ENCODE peak calls at places on chromosomes 2 and 18, in six cellular contexts. One of them, this sample, is unnamed.

GRCh38 chr2:144412727-144413126 is 107.2 kb downstream of the ZEB2 start:
- DNase-seq in GM23248: peak; percentile 38
- DNase-seq in mammary epithelial cell: no peak
- DNase-seq in neural progenitor cell: no peak
- DNase-seq in fibroblast of lung: peak; percentile 66
- DNase-seq in GM23338: no peak
- DNase-seq in this sample: no peak

GRCh38 chr2:643334-643733 is 33.9 kb downstream of the TMEM18 start:
- DNase-seq in GM23248: no peak
- DNase-seq in mammary epithelial cell: no peak
- DNase-seq in neural progenitor cell: no peak
- DNase-seq in fibroblast of lung: no peak
- DNase-seq in GM23338: no peak
- DNase-seq in this sample: no peak

GRCh38 chr18:75915941-75916640 is 488.6 kb upstream of the SMIM21 start:
- DNase-seq in GM23248: no peak
- DNase-seq in mammary epithelial cell: no peak
- DNase-seq in neural progenitor cell: peak; percentile 96
- DNase-seq in fibroblast of lung: no peak
- DNase-seq in GM23338: peak; percentile 89
- DNase-seq in this sample: no peak

GRCh38 chr18:2898131-2898640 is 51.4 kb downstream of the EMILIN2 start:
- DNase-seq in GM23248: peak; percentile 82
- DNase-seq in mammary epithelial cell: peak; percentile 48
- DNase-seq in neural progenitor cell: no peak
- DNase-seq in fibroblast of lung: no peak
- DNase-seq in GM23338: no peak
- DNase-seq in this sample: no peak

GRCh38 chr2:223027442-223027841 is 24.5 kb upstream of the KCNE4 start:
- DNase-seq in GM23248: peak; percentile 81
- DNase-seq in mammary epithelial cell: peak; percentile 70
- DNase-seq in neural progenitor cell: no peak
- DNase-seq in fibroblast of lung: peak; percentile 54
- DNase-seq in GM23338: no peak
- DNase-seq in this sample: peak; percentile 23

GRCh38 chr2:140063356-140063755 is 1283.2 kb upstream of the NXPH2 start:
- DNase-seq in GM23248: no peak
- DNase-seq in mammary epithelial cell: no peak
- DNase-seq in neural progenitor cell: no peak
- DNase-seq in fibroblast of lung: peak; percentile 69
- DNase-seq in GM23338: no peak
- DNase-seq in this sample: no peak

GRCh38 chr2:112154246-112155110 is 16.3 kb downstream of the FBLN7 start:
- DNase-seq in GM23248: no peak
- DNase-seq in mammary epithelial cell: no peak
- DNase-seq in neural progenitor cell: no peak
- DNase-seq in fibroblast of lung: no peak
- DNase-seq in GM23338: no peak
- DNase-seq in this sample: no peak

GRCh38 chr18:80210312-80211083 is 36.8 kb downstream of the PARD6G start:
- DNase-seq in GM23248: no peak
- DNase-seq in mammary epithelial cell: peak; percentile 79
- DNase-seq in neural progenitor cell: no peak
- DNase-seq in fibroblast of lung: peak; percentile 22
- DNase-seq in GM23338: no peak
- DNase-seq in this sample: no peak

GRCh38 chr2:124343827-124344498 is 318.9 kb downstream of the CNTNAP5 start:
- DNase-seq in GM23248: no peak
- DNase-seq in mammary epithelial cell: no peak
- DNase-seq in neural progenitor cell: no peak
- DNase-seq in fibroblast of lung: no peak
- DNase-seq in GM23338: no peak
- DNase-seq in this sample: no peak

GRCh38 chr18:24402209-24402785 is 4.7 kb upstream of the OSBPL1A start:
- DNase-seq in GM23248: no peak
- DNase-seq in mammary epithelial cell: no peak
- DNase-seq in neural progenitor cell: no peak
- DNase-seq in fibroblast of lung: no peak
- DNase-seq in GM23338: peak; percentile 70
- DNase-seq in this sample: no peak

GRCh38 chr2:207833265-207833751 is 63.6 kb upstream of the FZD5 start:
- DNase-seq in GM23248: peak; percentile 21
- DNase-seq in mammary epithelial cell: peak; percentile 35
- DNase-seq in neural progenitor cell: no peak
- DNase-seq in fibroblast of lung: no peak
- DNase-seq in GM23338: no peak
- DNase-seq in this sample: no peak

GRCh38 chr2:163602196-163602595 is 133.6 kb downstream of the FIGN start:
- DNase-seq in GM23248: no peak
- DNase-seq in mammary epithelial cell: no peak
- DNase-seq in neural progenitor cell: peak; percentile 12
- DNase-seq in fibroblast of lung: no peak
- DNase-seq in GM23338: no peak
- DNase-seq in this sample: no peak

GRCh38 chr2:163607630-163608029 is 128.2 kb downstream of the FIGN start:
- DNase-seq in GM23248: no peak
- DNase-seq in mammary epithelial cell: no peak
- DNase-seq in neural progenitor cell: no peak
- DNase-seq in fibroblast of lung: no peak
- DNase-seq in GM23338: no peak
- DNase-seq in this sample: no peak

GRCh38 chr2:163601377-163601776 is 134.4 kb downstream of the FIGN start:
- DNase-seq in GM23248: no peak
- DNase-seq in mammary epithelial cell: peak; percentile 52
- DNase-seq in neural progenitor cell: peak; percentile 55
- DNase-seq in fibroblast of lung: peak; percentile 28
- DNase-seq in GM23338: peak; percentile 55
- DNase-seq in this sample: no peak

GRCh38 chr2:163606878-163607277 is 128.9 kb downstream of the FIGN start:
- DNase-seq in GM23248: no peak
- DNase-seq in mammary epithelial cell: no peak
- DNase-seq in neural progenitor cell: no peak
- DNase-seq in fibroblast of lung: no peak
- DNase-seq in GM23338: no peak
- DNase-seq in this sample: no peak

DNA sequence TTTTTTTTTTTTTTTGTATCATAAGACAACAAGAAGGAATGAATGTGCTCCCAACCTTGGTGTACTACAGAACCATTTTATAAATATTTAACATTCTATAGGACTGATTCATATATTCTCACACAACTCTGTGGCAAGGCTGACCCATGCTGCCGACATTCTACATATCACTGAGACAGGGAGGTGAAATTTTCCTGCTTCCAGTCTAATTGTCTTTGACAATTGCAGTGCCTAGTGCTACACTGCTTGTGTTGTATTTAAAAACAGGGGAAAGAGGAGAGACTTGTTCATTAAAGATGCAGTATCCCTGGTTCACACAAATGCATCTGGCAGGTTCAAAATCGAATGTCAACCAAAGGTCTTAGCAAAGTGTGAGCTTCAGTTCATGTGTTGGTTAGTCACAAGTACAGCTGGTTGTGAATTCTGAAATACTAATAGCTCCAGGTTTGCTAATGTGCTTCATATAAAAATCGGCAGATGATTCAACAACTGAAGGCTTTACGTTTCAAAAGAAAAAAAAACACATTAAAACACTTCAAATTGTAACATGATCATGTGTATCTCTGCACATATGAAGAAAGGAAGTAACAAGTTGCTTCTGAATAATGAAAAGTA is 130.8 kb downstream of the FIGN start:
- DNase-seq in GM23248: peak; percentile 59
- DNase-seq in mammary epithelial cell: peak; percentile 42
- DNase-seq in neural progenitor cell: no peak
- DNase-seq in fibroblast of lung: peak; percentile 58
- DNase-seq in GM23338: no peak
- DNase-seq in this sample: no peak
- TF ChIP-seq EZH2 in GM23248: no peak
- TF ChIP-seq EZH2 in mammary epithelial cell: no peak
- TF ChIP-seq EZH2 in neural progenitor cell: no peak
- TF ChIP-seq EZH2 in fibroblast of lung: no peak
- TF ChIP-seq EZH2 in GM23338: no peak
- TF ChIP-seq EZH2 in this sample: no peak

GRCh38 chr2:156635646-156636045 is 199.5 kb downstream of the GPD2 start:
- DNase-seq in GM23248: no peak
- DNase-seq in mammary epithelial cell: no peak
- DNase-seq in neural progenitor cell: no peak
- DNase-seq in fibroblast of lung: no peak
- DNase-seq in GM23338: peak; percentile 52
- DNase-seq in this sample: no peak
- TF ChIP-seq EZH2 in GM23248: no peak
- TF ChIP-seq EZH2 in mammary epithelial cell: no peak
- TF ChIP-seq EZH2 in neural progenitor cell: no peak
- TF ChIP-seq EZH2 in fibroblast of lung: no peak
- TF ChIP-seq EZH2 in GM23338: no peak
- TF ChIP-seq EZH2 in this sample: no peak

GRCh38 chr18:57438669-57439616 is 3.8 kb downstream of the ONECUT2 start:
- DNase-seq in GM23248: no peak
- DNase-seq in mammary epithelial cell: no peak
- DNase-seq in neural progenitor cell: peak; percentile 46
- DNase-seq in fibroblast of lung: no peak
- DNase-seq in GM23338: peak; percentile 12
- DNase-seq in this sample: no peak
- TF ChIP-seq EZH2 in GM23248: peak; percentile 81
- TF ChIP-seq EZH2 in mammary epithelial cell: peak; percentile 98
- TF ChIP-seq EZH2 in neural progenitor cell: no peak
- TF ChIP-seq EZH2 in fibroblast of lung: peak; percentile 12
- TF ChIP-seq EZH2 in GM23338: peak; percentile 91
- TF ChIP-seq EZH2 in this sample: no peak

GRCh38 chr2:89837962-89838625 is 1146.6 kb downstream of the RPIA start:
- DNase-seq in GM23248: no peak
- DNase-seq in mammary epithelial cell: peak; percentile 29
- DNase-seq in neural progenitor cell: no peak
- DNase-seq in fibroblast of lung: no peak
- DNase-seq in GM23338: no peak
- DNase-seq in this sample: no peak
- TF ChIP-seq EZH2 in GM23248: no peak
- TF ChIP-seq EZH2 in mammary epithelial cell: no peak
- TF ChIP-seq EZH2 in neural progenitor cell: no peak
- TF ChIP-seq EZH2 in fibroblast of lung: no peak
- TF ChIP-seq EZH2 in GM23338: no peak
- TF ChIP-seq EZH2 in this sample: no peak

This sample was measured in PC-9.